ENCODE peak calls at places on chromosomes 12 and 14, in four cellular contexts. O is K562, M is A549, S is GM12878. G is an unnamed sample.

GRCh38 chr12:50734409-50735263 is 29.3 kb upstream of the ATF1 start:
- DNase-seq in S (no peak), M (peak; percentile 51), O (peak; percentile 62), G (peak; percentile 25)

GRCh38 chr14:93207468-93208308 is 632 bp downstream of the UBR7 start:
- DNase-seq in M (peak; percentile 81), O (peak; percentile 63), S (no peak), G (no peak)

GRCh38 chr12:131604146-131604844 is 106.6 kb upstream of the SFSWAP start:
- DNase-seq in O (peak; percentile 31), S (no peak), M (no peak), G (no peak)

GRCh38 chr12:2811791-2812190 is 677 bp upstream of the ITFG2 start:
- DNase-seq in S (no peak), O (no peak), M (no peak), G (no peak)

GRCh38 chr12:124857921-124858461 is 5.7 kb downstream of the SCARB1 start:
- DNase-seq in M (no peak), S (no peak), O (no peak), G (no peak)

GRCh38 chr14:68800361-68800760 is 7.5 kb upstream of the ZFP36L1 start:
- DNase-seq in M (no peak), O (no peak), S (no peak), G (no peak)

GRCh38 chr14:32469388-32470160 is 140.5 kb downstream of the AKAP6 start:
- DNase-seq in S (no peak), M (peak; percentile 15), O (peak; percentile 29), G (peak; percentile 63)

GRCh38 chr12:57624441-57625220 is 8.4 kb downstream of the B4GALNT1 start:
- DNase-seq in O (no peak), S (no peak), M (no peak), G (no peak)

GRCh38 chr14:68995731-68996130 is 16.6 kb upstream of the ACTN1 start:
- DNase-seq in M (no peak), S (no peak), O (no peak), G (no peak)

GRCh38 chr12:131825146-131825892 is 2.9 kb upstream of the MMP17 start:
- DNase-seq in M (no peak), O (no peak), S (no peak), G (no peak)

GRCh38 chr14:103540816-103541493 is 12.0 kb downstream of the TRMT61A start:
- DNase-seq in M (no peak), O (no peak), S (no peak), G (no peak)

GRCh38 chr12:71754461-71755145 is at the start of gene RAB21:
- DNase-seq in M (peak; percentile 92), S (peak; percentile 70), O (peak; percentile 98), G (peak; percentile 94)

GRCh38 chr12:115572440-115572839 is 705.1 kb downstream of the MED13L start:
- DNase-seq in S (peak; percentile 86), M (no peak), O (no peak), G (no peak)

GRCh38 chr12:122687091-122687490 is 16.1 kb downstream of the HCAR2 start:
- DNase-seq in S (no peak), O (no peak), M (no peak), G (no peak)

GRCh38 chr14:102902086-102902485 is 20.4 kb upstream of the AMN start:
- DNase-seq in O (no peak), M (no peak), S (no peak), G (no peak)

GRCh38 chr12:2668816-2669215 is 126.0 kb upstream of the FKBP4 start:
- DNase-seq in O (no peak), S (no peak), M (no peak), G (no peak)

GRCh38 chr12:20403230-20403629 is 34.9 kb downstream of the PDE3A start:
- DNase-seq in O (no peak), M (no peak), S (no peak), G (no peak)

GRCh38 chr12:127125607-127126259 is 1141.2 kb upstream of the TMEM132C start:
- DNase-seq in O (peak; percentile 89), M (peak; percentile 94), S (peak; percentile 56), G (no peak)

GRCh38 chr12:42129595-42130204 is 15.0 kb downstream of the GXYLT1 start:
- DNase-seq in S (no peak), M (peak; percentile 40), O (peak; percentile 61), G (peak; percentile 63)

GRCh38 chr14:105999361-106000028 is 473.1 kb downstream of the TMEM121 start:
- DNase-seq in M (no peak), S (no peak), O (peak; percentile 50), G (peak; percentile 50)

GRCh38 chr12:82686223-82687019 is at the start of gene TMTC2:
- DNase-seq in S (peak; percentile 84), O (peak; percentile 71), M (peak; percentile 96), G (peak; percentile 62)

GRCh38 chr14:74502236-74503019 is 8.9 kb downstream of the ISCA2 start:
- DNase-seq in S (no peak), O (peak; percentile 52), M (peak; percentile 44), G (peak; percentile 50)
- TF ChIP-seq POLR2AphosphoS2 in S (no peak), O (no peak), M (no peak), G (no peak)

GRCh38 chr14:36519431-36520321 is at the start of gene NKX2-1:
- DNase-seq in O (no peak), M (peak; percentile 43), S (no peak), G (no peak)

GRCh38 chr14:36516719-36517241 is 3.3 kb downstream of the NKX2-1 start:
- DNase-seq in M (no peak), O (no peak), S (no peak), G (no peak)

GRCh38 chr14:36517242-36518030 is 2.6 kb downstream of the NKX2-1 start:
- DNase-seq in S (no peak), M (no peak), O (no peak), G (no peak)

GRCh38 chr14:36518586-36519430 is 1.2 kb downstream of the NKX2-1 start:
- DNase-seq in M (no peak), S (no peak), O (no peak), G (no peak)

DNA sequence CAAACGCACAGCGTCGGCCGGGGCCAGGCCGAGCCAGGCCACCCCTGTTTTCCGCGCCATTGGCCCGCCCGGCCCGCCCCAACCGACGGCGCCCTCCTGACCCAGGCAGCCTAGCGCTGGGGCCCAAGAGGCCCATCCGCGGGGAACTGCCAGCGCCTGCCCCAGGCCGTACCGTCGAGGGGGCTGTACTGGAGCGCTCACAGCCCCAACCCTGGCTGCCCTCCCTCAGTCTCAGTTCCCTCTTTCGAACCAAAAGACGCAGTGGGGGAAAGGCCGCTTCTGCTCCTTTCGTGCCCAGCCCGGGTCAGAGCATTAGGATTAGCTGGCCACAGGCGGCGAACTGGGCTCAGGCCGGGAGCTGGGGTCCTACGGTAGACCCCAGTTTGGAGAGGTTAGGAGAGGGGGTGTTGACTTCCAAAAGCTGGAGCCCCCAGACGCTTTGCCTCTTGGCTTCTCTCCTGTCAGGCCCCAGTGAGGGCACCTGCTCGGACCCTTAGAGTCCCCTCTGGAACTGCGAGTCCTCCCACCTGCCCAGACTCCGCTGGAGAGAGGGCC is 1.9 kb downstream of the NKX2-1 start:
- DNase-seq in M (no peak), S (no peak), O (no peak), G (no peak)
- TF ChIP-seq MAX in M (no peak), S (no peak), O (no peak), G (no peak)

DNA sequence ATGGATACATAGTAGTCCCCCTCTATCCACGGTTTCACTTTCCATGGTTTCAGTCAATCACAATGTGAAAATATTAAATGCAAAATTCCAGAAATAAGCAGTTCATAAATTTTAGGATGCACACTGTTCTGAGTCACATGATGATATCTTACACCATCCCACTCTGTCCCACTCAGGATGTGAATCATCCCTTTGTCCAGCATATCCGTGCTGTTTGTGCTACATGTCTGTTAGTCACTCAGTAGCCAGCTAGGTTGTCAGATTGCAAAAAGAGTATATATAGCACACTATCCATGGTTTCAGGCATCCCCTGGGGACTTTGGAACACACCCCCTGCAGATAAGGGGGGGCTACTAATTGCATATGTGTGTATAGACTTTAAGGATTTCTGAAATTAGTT is 8.1 kb upstream of the NAA30 start:
- DNase-seq in S (no peak), O (no peak), M (no peak), G (peak; percentile 42)
- TF ChIP-seq POLR2AphosphoS2 in S (no peak), O (no peak), M (no peak), G (no peak)

GRCh38 chr12:108694812-108695278 is 36.5 kb downstream of the CORO1C start:
- DNase-seq in S (no peak), M (no peak), O (peak; percentile 73), G (no peak)
- TF ChIP-seq MAX in S (no peak), M (no peak), O (no peak), G (no peak)

GRCh38 chr12:105978276-105978675 is 160.5 kb downstream of the NUAK1 start:
- DNase-seq in M (no peak), S (no peak), O (no peak), G (no peak)

GRCh38 chr12:105970885-105971284 is 167.9 kb downstream of the NUAK1 start:
- DNase-seq in O (no peak), S (no peak), M (no peak), G (no peak)

GRCh38 chr12:105975351-105975750 is 163.4 kb downstream of the NUAK1 start:
- DNase-seq in O (no peak), M (no peak), S (no peak), G (no peak)

GRCh38 chr12:105977256-105978051 is 161.3 kb downstream of the NUAK1 start:
- DNase-seq in S (no peak), O (no peak), M (no peak), G (no peak)

DNA sequence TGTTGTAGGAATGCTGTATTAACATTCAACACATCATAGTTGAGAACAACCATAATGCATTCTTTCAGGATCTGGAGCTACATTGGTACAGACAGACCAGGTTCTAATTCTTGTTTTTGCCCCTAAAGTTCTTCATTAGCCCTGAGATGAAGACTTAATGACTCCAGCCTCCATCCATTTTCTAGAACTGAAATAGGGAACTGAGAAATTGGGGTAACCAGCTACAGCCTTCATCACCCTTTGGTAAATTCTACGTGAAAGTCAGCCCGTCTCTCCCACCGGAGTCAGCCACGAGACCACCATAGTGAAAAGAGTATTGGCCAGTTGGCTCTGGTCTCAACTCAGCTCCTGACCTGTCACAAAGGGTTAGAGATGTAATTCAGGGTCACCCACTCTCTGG is 164.0 kb downstream of the NUAK1 start:
- DNase-seq in M (no peak), O (no peak), S (no peak), G (no peak)
- TF ChIP-seq POLR2AphosphoS2 in M (no peak), O (no peak), S (no peak), G (no peak)

GRCh38 chr12:108996320-108996719 is 24.5 kb downstream of the SVOP start:
- DNase-seq in S (no peak), M (no peak), O (no peak), G (no peak)
- TF ChIP-seq MAX in S (no peak), M (no peak), O (no peak), G (no peak)

GRCh38 chr12:107126688-107127481 is 33.5 kb upstream of the CRY1 start:
- DNase-seq in M (no peak), S (no peak), O (no peak), G (no peak)
- TF ChIP-seq POLR2AphosphoS2 in M (no peak), S (no peak), O (no peak), G (no peak)

GRCh38 chr12:128790653-128791373 is 32.9 kb downstream of the SLC15A4 start:
- DNase-seq in O (no peak), M (no peak), S (no peak), G (no peak)
- TF ChIP-seq MAX in O (no peak), M (no peak), S (no peak), G (no peak)